ENCODE peak calls at places on chromosome 5, in ten cellular contexts. K is left ventricle myocardium inferior, B is psoas muscle, M is IMR-90, F is cardiac muscle cell, W is coronary artery, U is stomach, G is neural progenitor cell, S is Peyer's patch, D is tibial artery. Y is an unnamed sample.

GRCh38 chr5:88785396-88786216 is 97.4 kb downstream of the MEF2C start:
- DNase-seq in K (no peak), B (no peak), M (peak; percentile 93), F (peak; percentile 93), W (no peak), U (no peak), G (peak; percentile 9), S (no peak), D (no peak), Y (peak; percentile 55)

GRCh38 chr5:94021246-94021645 is 279.8 kb upstream of the POU5F2 start:
- DNase-seq in K (no peak), B (no peak), M (peak; percentile 74), F (peak; percentile 29), W (no peak), U (peak; percentile 30), G (no peak), S (no peak), D (no peak), Y (no peak)

GRCh38 chr5:132528866-132529634 is 14.3 kb downstream of the IL5 start:
- DNase-seq in K (no peak), B (no peak), M (no peak), F (no peak), W (no peak), U (no peak), G (no peak), S (no peak), D (no peak), Y (no peak)

GRCh38 chr5:133888625-133888991 is 79.8 kb downstream of the C5orf15 start:
- DNase-seq in K (no peak), B (peak; percentile 16), M (no peak), F (no peak), W (no peak), U (no peak), G (no peak), S (no peak), D (no peak), Y (no peak)

GRCh38 chr5:35438288-35438687 is 179.4 kb upstream of the SPEF2 start:
- DNase-seq in K (no peak), B (no peak), M (no peak), F (no peak), W (no peak), U (no peak), G (no peak), S (no peak), D (no peak), Y (no peak)

GRCh38 chr5:15103864-15104263 is 232.3 kb upstream of the ANKH start:
- DNase-seq in K (no peak), B (no peak), M (no peak), F (no peak), W (no peak), U (no peak), G (no peak), S (no peak), D (no peak), Y (no peak)

GRCh38 chr5:37776826-37777225 is 63.0 kb downstream of the GDNF start:
- DNase-seq in K (no peak), B (peak; percentile 60), M (peak; percentile 45), F (peak; percentile 69), W (no peak), U (no peak), G (no peak), S (no peak), D (no peak), Y (no peak)

GRCh38 chr5:40429258-40430111 is 250.2 kb upstream of the PTGER4 start:
- DNase-seq in K (peak; percentile 26), B (no peak), M (peak; percentile 17), F (peak; percentile 44), W (no peak), U (no peak), G (no peak), S (no peak), D (no peak), Y (no peak)

GRCh38 chr5:153661897-153662296 is 171.4 kb downstream of the GRIA1 start:
- DNase-seq in K (no peak), B (no peak), M (no peak), F (no peak), W (no peak), U (no peak), G (no peak), S (no peak), D (no peak), Y (no peak)

GRCh38 chr5:75651575-75651974 is 40.3 kb downstream of the ANKDD1B start:
- DNase-seq in K (no peak), B (no peak), M (no peak), F (no peak), W (no peak), U (no peak), G (no peak), S (no peak), D (no peak), Y (no peak)

GRCh38 chr5:93572773-93573626 is 8.0 kb downstream of the NR2F1-AS1 start:
- DNase-seq in K (no peak), B (no peak), M (no peak), F (peak; percentile 72), W (no peak), U (no peak), G (peak; percentile 92), S (no peak), D (no peak), Y (no peak)

GRCh38 chr5:160081495-160081894 is 37.8 kb downstream of the PWWP2A start:
- DNase-seq in K (no peak), B (no peak), M (no peak), F (no peak), W (no peak), U (no peak), G (no peak), S (no peak), D (no peak), Y (no peak)
- H3K4me3 ChIP-seq in K (no peak overlapping the region), B (no peak overlapping the region), M (no peak overlapping the region), F (no peak overlapping the region), W (no peak overlapping the region), U (no peak overlapping the region), G (no peak overlapping the region), S (no peak overlapping the region), D (no peak overlapping the region), Y (no peak overlapping the region)

GRCh38 chr5:77146896-77147295 is 59.8 kb upstream of the ZBED3 start:
- DNase-seq in K (no peak), B (no peak), M (no peak), F (no peak), W (no peak), U (no peak), G (no peak), S (no peak), D (no peak), Y (no peak)

GRCh38 chr5:77145666-77146065 is 58.6 kb upstream of the ZBED3 start:
- DNase-seq in K (no peak), B (no peak), M (peak; percentile 67), F (peak; percentile 61), W (no peak), U (no peak), G (no peak), S (no peak), D (no peak), Y (no peak)

GRCh38 chr5:77140350-77140749 is 53.3 kb upstream of the ZBED3 start:
- DNase-seq in K (no peak), B (no peak), M (no peak), F (no peak), W (no peak), U (no peak), G (peak; percentile 54), S (no peak), D (no peak), Y (no peak)

GRCh38 chr5:77143998-77144836 is 57.1 kb upstream of the ZBED3 start:
- DNase-seq in K (peak; percentile 56), B (peak; percentile 80), M (peak; percentile 79), F (peak; percentile 82), W (no peak), U (peak; percentile 76), G (peak; percentile 82), S (peak; percentile 49), D (peak; percentile 86), Y (peak; percentile 56)

GRCh38 chr5:77144837-77145139 is 57.7 kb upstream of the ZBED3 start:
- DNase-seq in K (no peak), B (no peak), M (no peak), F (no peak), W (no peak), U (no peak), G (no peak), S (no peak), D (no peak), Y (no peak)
- H3K27ac ChIP-seq in K (no peak overlapping the region), B (no peak overlapping the region), M (no peak overlapping the region), F (no peak overlapping the region), W (no peak overlapping the region), U (no peak overlapping the region), G (no peak overlapping the region), S (no peak overlapping the region), D (no peak overlapping the region), Y (no peak overlapping the region)

GRCh38 chr5:11385251-11385900 is 518.9 kb downstream of the CTNND2 start:
- DNase-seq in K (no peak), B (no peak), M (no peak), F (no peak), W (no peak), U (no peak), G (peak; percentile 53), S (no peak), D (no peak), Y (no peak)
- H3K4me3 ChIP-seq in K (peak overlapping the region; percentile 55), B (peak overlapping the region; percentile 36), M (no peak overlapping the region), F (peak overlapping the region; percentile 34), W (peak overlapping the region; percentile 68), U (peak overlapping the region; percentile 31), G (peak overlapping the region; percentile 63), S (peak overlapping the region; percentile 32), D (no peak overlapping the region), Y (no peak overlapping the region)

GRCh38 chr5:141493500-141494422 is 4.9 kb downstream of the PCDHGC5 start:
- DNase-seq in K (no peak), B (no peak), M (peak; percentile 65), F (peak; percentile 60), W (peak; percentile 73), U (no peak), G (no peak), S (no peak), D (no peak), Y (no peak)

GRCh38 chr5:141492168-141492885 is 3.4 kb downstream of the PCDHGC5 start:
- DNase-seq in K (no peak), B (no peak), M (no peak), F (no peak), W (peak; percentile 72), U (no peak), G (peak; percentile 41), S (no peak), D (no peak), Y (no peak)

GRCh38 chr5:141494761-141495455 is 6.0 kb downstream of the PCDHGC5 start:
- DNase-seq in K (no peak), B (no peak), M (peak; percentile 48), F (no peak), W (peak; percentile 35), U (no peak), G (peak; percentile 64), S (no peak), D (no peak), Y (no peak)

GRCh38 chr5:141495456-141495811 is 6.6 kb downstream of the PCDHGC5 start:
- DNase-seq in K (no peak), B (no peak), M (no peak), F (no peak), W (no peak), U (no peak), G (no peak), S (no peak), D (no peak), Y (no peak)

DNA sequence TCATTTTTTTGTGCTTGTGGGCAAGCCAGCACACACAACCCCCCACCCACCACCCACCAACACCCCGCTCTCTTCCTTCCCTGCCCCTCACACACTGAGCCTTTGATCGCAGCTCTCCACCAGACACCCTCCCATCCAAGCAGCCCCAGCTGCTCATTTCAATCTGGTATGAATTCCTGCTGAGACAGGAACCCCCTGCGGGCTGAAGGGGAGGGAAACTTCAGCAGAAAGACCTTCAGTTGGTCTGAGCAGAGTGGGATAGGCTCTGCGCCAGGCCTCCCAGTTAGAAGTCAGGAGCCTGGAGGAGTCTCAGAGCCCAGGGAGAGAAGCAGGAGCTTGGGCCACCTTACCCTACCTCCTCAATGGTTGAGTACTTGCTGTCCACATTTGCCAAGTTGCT is 7.2 kb downstream of the PCDHGC5 start:
- DNase-seq in K (no peak), B (no peak), M (no peak), F (peak; percentile 82), W (no peak), U (no peak), G (no peak), S (no peak), D (no peak), Y (no peak)
- H3K27ac ChIP-seq in K (no peak overlapping the region), B (no peak overlapping the region), M (no peak overlapping the region), F (no peak overlapping the region), W (no peak overlapping the region), U (no peak overlapping the region), G (no peak overlapping the region), S (no peak overlapping the region), D (no peak overlapping the region), Y (no peak overlapping the region)

Y was measured in AG04450.